ENCODE peak calls at places on chromosomes 1 and 21, in ten cellular contexts. One of them, this sample, is unnamed. For H3K36me3 and H3K27me3, the result is how much of the 10 kb centered on the place peaks cover.

GRCh38 chr1:223221686-223222085 is 78.6 kb upstream of the TLR5 start:
- DNase-seq in stomach: no peak
- DNase-seq in mammary epithelial cell: no peak
- DNase-seq in pancreas: no peak
- DNase-seq in GM06990: no peak
- DNase-seq in Panc1: no peak
- DNase-seq in CD4-positive, CD25-positive, alpha-beta regulatory T cell: no peak
- DNase-seq in fibroblast of lung: no peak
- DNase-seq in CD8-positive, alpha-beta T cell: no peak
- DNase-seq in cardiac muscle cell: no peak
- DNase-seq in this sample: no peak

GRCh38 chr1:160997323-160998038 is 23.5 kb downstream of the F11R start:
- DNase-seq in stomach: peak
- DNase-seq in mammary epithelial cell: peak
- DNase-seq in pancreas: peak
- DNase-seq in GM06990: no peak
- DNase-seq in Panc1: no peak
- DNase-seq in CD4-positive, CD25-positive, alpha-beta regulatory T cell: peak
- DNase-seq in fibroblast of lung: peak
- DNase-seq in CD8-positive, alpha-beta T cell: peak
- DNase-seq in cardiac muscle cell: peak
- DNase-seq in this sample: peak

GRCh38 chr1:240999826-241000225 is 357.2 kb downstream of the RGS7 start:
- DNase-seq in stomach: no peak
- DNase-seq in mammary epithelial cell: no peak
- DNase-seq in pancreas: no peak
- DNase-seq in GM06990: no peak
- DNase-seq in Panc1: no peak
- DNase-seq in CD4-positive, CD25-positive, alpha-beta regulatory T cell: no peak
- DNase-seq in fibroblast of lung: no peak
- DNase-seq in CD8-positive, alpha-beta T cell: no peak
- DNase-seq in cardiac muscle cell: no peak
- DNase-seq in this sample: peak

GRCh38 chr1:109050228-109050995 is 8.5 kb upstream of the WDR47 start:
- DNase-seq in stomach: no peak
- DNase-seq in mammary epithelial cell: peak
- DNase-seq in pancreas: no peak
- DNase-seq in GM06990: no peak
- DNase-seq in Panc1: no peak
- DNase-seq in CD4-positive, CD25-positive, alpha-beta regulatory T cell: no peak
- DNase-seq in fibroblast of lung: no peak
- DNase-seq in CD8-positive, alpha-beta T cell: no peak
- DNase-seq in cardiac muscle cell: no peak
- DNase-seq in this sample: no peak

GRCh38 chr1:192263436-192263835 is 53.4 kb upstream of the RGS21 start:
- DNase-seq in stomach: no peak
- DNase-seq in mammary epithelial cell: peak
- DNase-seq in pancreas: no peak
- DNase-seq in GM06990: no peak
- DNase-seq in Panc1: no peak
- DNase-seq in CD4-positive, CD25-positive, alpha-beta regulatory T cell: no peak
- DNase-seq in fibroblast of lung: peak
- DNase-seq in CD8-positive, alpha-beta T cell: no peak
- DNase-seq in cardiac muscle cell: peak
- DNase-seq in this sample: no peak

GRCh38 chr1:229093258-229093540 is 177.7 kb upstream of the RAB4A start:
- DNase-seq in stomach: no peak
- DNase-seq in mammary epithelial cell: no peak
- DNase-seq in pancreas: no peak
- DNase-seq in GM06990: no peak
- DNase-seq in Panc1: no peak
- DNase-seq in CD4-positive, CD25-positive, alpha-beta regulatory T cell: no peak
- DNase-seq in fibroblast of lung: no peak
- DNase-seq in CD8-positive, alpha-beta T cell: no peak
- DNase-seq in cardiac muscle cell: no peak
- DNase-seq in this sample: no peak

GRCh38 chr1:46136711-46137110 is 4.3 kb upstream of the PIK3R3 start:
- DNase-seq in stomach: no peak
- DNase-seq in mammary epithelial cell: no peak
- DNase-seq in pancreas: no peak
- DNase-seq in GM06990: no peak
- DNase-seq in Panc1: no peak
- DNase-seq in CD4-positive, CD25-positive, alpha-beta regulatory T cell: no peak
- DNase-seq in fibroblast of lung: no peak
- DNase-seq in CD8-positive, alpha-beta T cell: no peak
- DNase-seq in cardiac muscle cell: no peak
- DNase-seq in this sample: no peak

GRCh38 chr1:220879090-220879508 is at the start of gene HLX:
- DNase-seq in stomach: peak
- DNase-seq in mammary epithelial cell: peak
- DNase-seq in pancreas: peak
- DNase-seq in GM06990: peak
- DNase-seq in Panc1: peak
- DNase-seq in CD4-positive, CD25-positive, alpha-beta regulatory T cell: no peak
- DNase-seq in fibroblast of lung: peak
- DNase-seq in CD8-positive, alpha-beta T cell: no peak
- DNase-seq in cardiac muscle cell: peak
- DNase-seq in this sample: peak

GRCh38 chr1:219797009-219797408 is 131.3 kb downstream of the SLC30A10 start:
- DNase-seq in stomach: no peak
- DNase-seq in mammary epithelial cell: no peak
- DNase-seq in pancreas: no peak
- DNase-seq in GM06990: no peak
- DNase-seq in Panc1: no peak
- DNase-seq in CD4-positive, CD25-positive, alpha-beta regulatory T cell: no peak
- DNase-seq in fibroblast of lung: peak
- DNase-seq in CD8-positive, alpha-beta T cell: no peak
- DNase-seq in cardiac muscle cell: no peak
- DNase-seq in this sample: no peak

GRCh38 chr1:56189946-56190920 is 389.1 kb downstream of the PLPP3 start:
- DNase-seq in stomach: no peak
- DNase-seq in mammary epithelial cell: no peak
- DNase-seq in pancreas: no peak
- DNase-seq in GM06990: no peak
- DNase-seq in Panc1: no peak
- DNase-seq in CD4-positive, CD25-positive, alpha-beta regulatory T cell: no peak
- DNase-seq in fibroblast of lung: no peak
- DNase-seq in CD8-positive, alpha-beta T cell: no peak
- DNase-seq in cardiac muscle cell: no peak
- DNase-seq in this sample: peak

GRCh38 chr1:186026946-186027345 is 292.8 kb downstream of the HMCN1 start:
- DNase-seq in stomach: no peak
- DNase-seq in mammary epithelial cell: no peak
- DNase-seq in pancreas: no peak
- DNase-seq in GM06990: no peak
- DNase-seq in Panc1: no peak
- DNase-seq in CD4-positive, CD25-positive, alpha-beta regulatory T cell: no peak
- DNase-seq in fibroblast of lung: no peak
- DNase-seq in CD8-positive, alpha-beta T cell: no peak
- DNase-seq in cardiac muscle cell: no peak
- DNase-seq in this sample: no peak

GRCh38 chr21:42525228-42525604 is 11.6 kb downstream of the SLC37A1 start:
- DNase-seq in stomach: no peak
- DNase-seq in mammary epithelial cell: peak
- DNase-seq in pancreas: no peak
- DNase-seq in GM06990: no peak
- DNase-seq in Panc1: no peak
- DNase-seq in CD4-positive, CD25-positive, alpha-beta regulatory T cell: no peak
- DNase-seq in fibroblast of lung: no peak
- DNase-seq in CD8-positive, alpha-beta T cell: no peak
- DNase-seq in cardiac muscle cell: no peak
- DNase-seq in this sample: peak

GRCh38 chr1:245041058-245041698 is 113.6 kb upstream of the KIF26B start:
- DNase-seq in stomach: no peak
- DNase-seq in mammary epithelial cell: no peak
- DNase-seq in pancreas: no peak
- DNase-seq in GM06990: no peak
- DNase-seq in Panc1: no peak
- DNase-seq in CD4-positive, CD25-positive, alpha-beta regulatory T cell: no peak
- DNase-seq in fibroblast of lung: no peak
- DNase-seq in CD8-positive, alpha-beta T cell: no peak
- DNase-seq in cardiac muscle cell: no peak
- DNase-seq in this sample: no peak

GRCh38 chr1:245046764-245047163 is 108.0 kb upstream of the KIF26B start:
- DNase-seq in stomach: no peak
- DNase-seq in mammary epithelial cell: no peak
- DNase-seq in pancreas: peak
- DNase-seq in GM06990: no peak
- DNase-seq in Panc1: no peak
- DNase-seq in CD4-positive, CD25-positive, alpha-beta regulatory T cell: no peak
- DNase-seq in fibroblast of lung: no peak
- DNase-seq in CD8-positive, alpha-beta T cell: no peak
- DNase-seq in cardiac muscle cell: no peak
- DNase-seq in this sample: peak

GRCh38 chr1:245045087-245045881 is 109.5 kb upstream of the KIF26B start:
- DNase-seq in stomach: peak
- DNase-seq in mammary epithelial cell: peak
- DNase-seq in pancreas: peak
- DNase-seq in GM06990: no peak
- DNase-seq in Panc1: no peak
- DNase-seq in CD4-positive, CD25-positive, alpha-beta regulatory T cell: no peak
- DNase-seq in fibroblast of lung: peak
- DNase-seq in CD8-positive, alpha-beta T cell: no peak
- DNase-seq in cardiac muscle cell: peak
- DNase-seq in this sample: no peak

GRCh38 chr1:245046310-245046709 is 108.5 kb upstream of the KIF26B start:
- DNase-seq in stomach: no peak
- DNase-seq in mammary epithelial cell: no peak
- DNase-seq in pancreas: peak
- DNase-seq in GM06990: no peak
- DNase-seq in Panc1: no peak
- DNase-seq in CD4-positive, CD25-positive, alpha-beta regulatory T cell: no peak
- DNase-seq in fibroblast of lung: no peak
- DNase-seq in CD8-positive, alpha-beta T cell: no peak
- DNase-seq in cardiac muscle cell: no peak
- DNase-seq in this sample: no peak

GRCh38 chr1:245043617-245043952 is 111.2 kb upstream of the KIF26B start:
- DNase-seq in stomach: no peak
- DNase-seq in mammary epithelial cell: no peak
- DNase-seq in pancreas: no peak
- DNase-seq in GM06990: no peak
- DNase-seq in Panc1: no peak
- DNase-seq in CD4-positive, CD25-positive, alpha-beta regulatory T cell: no peak
- DNase-seq in fibroblast of lung: no peak
- DNase-seq in CD8-positive, alpha-beta T cell: no peak
- DNase-seq in cardiac muscle cell: no peak
- DNase-seq in this sample: no peak
- H3K36me3 ChIP-seq in stomach: under half
- H3K36me3 ChIP-seq in mammary epithelial cell: under half
- H3K36me3 ChIP-seq in pancreas: under half
- H3K36me3 ChIP-seq in GM06990: under half
- H3K36me3 ChIP-seq in Panc1: under half
- H3K36me3 ChIP-seq in CD4-positive, CD25-positive, alpha-beta regulatory T cell: under half
- H3K36me3 ChIP-seq in fibroblast of lung: under half
- H3K36me3 ChIP-seq in CD8-positive, alpha-beta T cell: under half
- H3K36me3 ChIP-seq in cardiac muscle cell: under half
- H3K36me3 ChIP-seq in this sample: under half

GRCh38 chr1:237296861-237297260 is 254.9 kb downstream of the RYR2 start:
- DNase-seq in stomach: no peak
- DNase-seq in mammary epithelial cell: no peak
- DNase-seq in pancreas: no peak
- DNase-seq in GM06990: no peak
- DNase-seq in Panc1: no peak
- DNase-seq in CD4-positive, CD25-positive, alpha-beta regulatory T cell: no peak
- DNase-seq in fibroblast of lung: no peak
- DNase-seq in CD8-positive, alpha-beta T cell: no peak
- DNase-seq in cardiac muscle cell: no peak
- DNase-seq in this sample: no peak

GRCh38 chr1:237287876-237288517 is 246.0 kb downstream of the RYR2 start:
- DNase-seq in stomach: no peak
- DNase-seq in mammary epithelial cell: no peak
- DNase-seq in pancreas: no peak
- DNase-seq in GM06990: no peak
- DNase-seq in Panc1: no peak
- DNase-seq in CD4-positive, CD25-positive, alpha-beta regulatory T cell: no peak
- DNase-seq in fibroblast of lung: no peak
- DNase-seq in CD8-positive, alpha-beta T cell: no peak
- DNase-seq in cardiac muscle cell: peak
- DNase-seq in this sample: no peak

DNA sequence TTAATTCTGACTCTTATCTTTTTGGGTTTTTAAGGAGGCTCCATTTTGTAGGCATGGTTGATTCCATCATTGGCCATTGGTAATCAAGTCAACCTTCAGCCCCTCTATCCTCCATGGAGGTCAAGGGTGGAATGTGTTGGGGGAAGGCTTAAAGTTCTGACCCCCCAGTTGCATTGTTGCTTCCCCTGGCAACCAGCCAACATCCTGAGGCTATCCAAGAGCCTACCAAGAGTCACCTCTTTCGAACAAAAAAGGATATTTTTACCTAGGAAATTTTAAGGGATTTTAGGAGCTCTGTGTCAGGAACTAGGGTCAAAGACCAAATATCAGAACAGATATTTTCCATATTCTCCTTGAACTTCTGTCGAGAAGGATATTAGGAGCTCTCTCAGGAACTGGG is 251.8 kb downstream of the RYR2 start:
- DNase-seq in stomach: no peak
- DNase-seq in mammary epithelial cell: no peak
- DNase-seq in pancreas: no peak
- DNase-seq in GM06990: no peak
- DNase-seq in Panc1: no peak
- DNase-seq in CD4-positive, CD25-positive, alpha-beta regulatory T cell: no peak
- DNase-seq in fibroblast of lung: no peak
- DNase-seq in CD8-positive, alpha-beta T cell: no peak
- DNase-seq in cardiac muscle cell: no peak
- DNase-seq in this sample: no peak
- H3K27me3 ChIP-seq in stomach: under half
- H3K27me3 ChIP-seq in mammary epithelial cell: under half
- H3K27me3 ChIP-seq in pancreas: under half
- H3K27me3 ChIP-seq in GM06990: under half
- H3K27me3 ChIP-seq in Panc1: under half
- H3K27me3 ChIP-seq in CD4-positive, CD25-positive, alpha-beta regulatory T cell: under half
- H3K27me3 ChIP-seq in fibroblast of lung: under half
- H3K27me3 ChIP-seq in CD8-positive, alpha-beta T cell: under half
- H3K27me3 ChIP-seq in cardiac muscle cell: under half
- H3K27me3 ChIP-seq in this sample: under half

GRCh38 chr1:12344611-12345299 is 114.9 kb downstream of the VPS13D start:
- DNase-seq in stomach: no peak
- DNase-seq in mammary epithelial cell: no peak
- DNase-seq in pancreas: no peak
- DNase-seq in GM06990: no peak
- DNase-seq in Panc1: no peak
- DNase-seq in CD4-positive, CD25-positive, alpha-beta regulatory T cell: peak
- DNase-seq in fibroblast of lung: no peak
- DNase-seq in CD8-positive, alpha-beta T cell: no peak
- DNase-seq in cardiac muscle cell: peak
- DNase-seq in this sample: no peak
- H3K4me3 ChIP-seq in stomach: no peak
- H3K4me3 ChIP-seq in mammary epithelial cell: no peak
- H3K4me3 ChIP-seq in pancreas: no peak
- H3K4me3 ChIP-seq in GM06990: no peak
- H3K4me3 ChIP-seq in Panc1: no peak
- H3K4me3 ChIP-seq in CD4-positive, CD25-positive, alpha-beta regulatory T cell: peak
- H3K4me3 ChIP-seq in fibroblast of lung: no peak
- H3K4me3 ChIP-seq in CD8-positive, alpha-beta T cell: no peak
- H3K4me3 ChIP-seq in cardiac muscle cell: no peak
- H3K4me3 ChIP-seq in this sample: no peak

DNA sequence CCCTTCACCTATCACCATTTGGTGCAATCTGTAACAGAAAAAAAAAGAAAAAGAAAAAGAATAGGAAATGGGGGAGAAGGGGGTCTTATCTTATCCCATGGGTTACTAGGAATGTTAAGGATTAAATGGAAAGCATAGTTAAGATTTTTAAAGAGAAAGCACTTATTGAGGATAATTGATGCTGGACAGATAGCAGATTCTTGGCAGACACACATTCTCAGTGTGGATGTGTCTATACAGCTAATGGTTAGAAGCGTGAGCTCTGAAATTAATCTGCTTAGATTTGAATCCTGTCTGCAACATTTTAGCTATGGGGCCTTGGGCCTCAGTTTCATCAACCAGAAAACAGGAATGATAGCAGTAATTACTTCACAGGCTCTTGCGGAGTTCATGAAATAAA is 67.1 kb downstream of the SSBP3 start:
- DNase-seq in stomach: no peak
- DNase-seq in mammary epithelial cell: no peak
- DNase-seq in pancreas: no peak
- DNase-seq in GM06990: no peak
- DNase-seq in Panc1: no peak
- DNase-seq in CD4-positive, CD25-positive, alpha-beta regulatory T cell: no peak
- DNase-seq in fibroblast of lung: peak
- DNase-seq in CD8-positive, alpha-beta T cell: no peak
- DNase-seq in cardiac muscle cell: peak
- DNase-seq in this sample: no peak
- H3K36me3 ChIP-seq in stomach: under half
- H3K36me3 ChIP-seq in mammary epithelial cell: under half
- H3K36me3 ChIP-seq in pancreas: under half
- H3K36me3 ChIP-seq in GM06990: under half
- H3K36me3 ChIP-seq in Panc1: under half
- H3K36me3 ChIP-seq in CD4-positive, CD25-positive, alpha-beta regulatory T cell: under half
- H3K36me3 ChIP-seq in fibroblast of lung: under half
- H3K36me3 ChIP-seq in CD8-positive, alpha-beta T cell: under half
- H3K36me3 ChIP-seq in cardiac muscle cell: under half
- H3K36me3 ChIP-seq in this sample: under half